ENCODE peak calls at places on chromosomes 1 and 21, in six cellular contexts. S, G, P, M, V and H are unnamed samples.

GRCh38 chr1:23449918-23450317 is 25.4 kb upstream of the TCEA3 start:
- DNase-seq in S (no peak), G (no peak), P (no peak), M (no peak), V (no peak), H (peak; percentile 23)

GRCh38 chr1:228457396-228458176 is 29.6 kb upstream of the RNF187 start:
- DNase-seq in S (peak; percentile 95), G (peak; percentile 98), P (peak; percentile 89), M (peak; percentile 94), V (peak; percentile 99), H (peak; percentile 100)

GRCh38 chr1:198669023-198669698 is 30.3 kb downstream of the PTPRC start:
- DNase-seq in S (peak; percentile 22), G (peak; percentile 23), P (peak; percentile 77), M (no peak), V (peak; percentile 37), H (peak; percentile 51)

GRCh38 chr1:35930593-35931423 is at the start of gene AGO3:
- DNase-seq in S (peak; percentile 95), G (peak; percentile 92), P (peak; percentile 60), M (peak; percentile 91), V (peak; percentile 67), H (peak; percentile 76)

GRCh38 chr1:169115891-169116585 is 9.5 kb downstream of the ATP1B1 start:
- DNase-seq in S (peak; percentile 56), G (no peak), P (peak; percentile 66), M (no peak), V (no peak), H (no peak)

GRCh38 chr1:65467536-65467935 is 47.1 kb downstream of the LEPR start:
- DNase-seq in S (no peak), G (peak; percentile 62), P (no peak), M (peak; percentile 56), V (no peak), H (no peak)

GRCh38 chr1:204326891-204327290 is 32.8 kb downstream of the PLEKHA6 start:
- DNase-seq in S (no peak), G (no peak), P (no peak), M (no peak), V (no peak), H (no peak)

GRCh38 chr1:101190441-101190840 is 46.4 kb upstream of the S1PR1 start:
- DNase-seq in S (no peak), G (no peak), P (no peak), M (no peak), V (no peak), H (no peak)

GRCh38 chr1:97906567-97907228 is 14.1 kb downstream of the DPYD start:
- DNase-seq in S (no peak), G (no peak), P (no peak), M (no peak), V (no peak), H (no peak)

GRCh38 chr1:116572079-116572478 is 1.3 kb upstream of the CD58 start:
- DNase-seq in S (no peak), G (no peak), P (no peak), M (no peak), V (no peak), H (no peak)

GRCh38 chr1:229885568-229886495 is 181.2 kb upstream of the GALNT2 start:
- DNase-seq in S (no peak), G (no peak), P (no peak), M (peak; percentile 30), V (no peak), H (no peak)

GRCh38 chr1:85109475-85109874 is 61.2 kb upstream of the MCOLN3 start:
- DNase-seq in S (peak; percentile 57), G (peak; percentile 32), P (no peak), M (no peak), V (peak; percentile 53), H (peak; percentile 28)

GRCh38 chr1:66445492-66446181 is 88.3 kb upstream of the SGIP1 start:
- DNase-seq in S (no peak), G (no peak), P (peak; percentile 68), M (no peak), V (no peak), H (no peak)

GRCh38 chr1:154157520-154158306 is 2.8 kb upstream of the NUP210L start:
- DNase-seq in S (no peak), G (peak; percentile 63), P (peak; percentile 64), M (no peak), V (no peak), H (no peak)

GRCh38 chr1:96995351-96995750 is 273.8 kb downstream of the PTBP2 start:
- DNase-seq in S (no peak), G (no peak), P (no peak), M (no peak), V (no peak), H (no peak)

GRCh38 chr1:94667716-94668282 is 126.2 kb upstream of the F3 start:
- DNase-seq in S (no peak), G (no peak), P (no peak), M (peak; percentile 17), V (no peak), H (no peak)

GRCh38 chr1:151864411-151864810 is 10.9 kb upstream of the THEM5 start:
- DNase-seq in S (no peak), G (no peak), P (no peak), M (no peak), V (no peak), H (no peak)

GRCh38 chr1:209397910-209398309 is 185.6 kb upstream of the CAMK1G start:
- DNase-seq in S (no peak), G (no peak), P (no peak), M (no peak), V (no peak), H (no peak)

GRCh38 chr1:50570064-50570463 is 146.8 kb upstream of the DMRTA2 start:
- DNase-seq in S (no peak), G (no peak), P (no peak), M (no peak), V (no peak), H (no peak)

GRCh38 chr1:162145280-162145965 is 75.9 kb downstream of the NOS1AP start:
- DNase-seq in S (no peak), G (no peak), P (no peak), M (no peak), V (no peak), H (no peak)

GRCh38 chr1:22210636-22211035 is 67.7 kb upstream of the WNT4 start:
- DNase-seq in S (no peak), G (no peak), P (no peak), M (no peak), V (no peak), H (no peak)

DNA sequence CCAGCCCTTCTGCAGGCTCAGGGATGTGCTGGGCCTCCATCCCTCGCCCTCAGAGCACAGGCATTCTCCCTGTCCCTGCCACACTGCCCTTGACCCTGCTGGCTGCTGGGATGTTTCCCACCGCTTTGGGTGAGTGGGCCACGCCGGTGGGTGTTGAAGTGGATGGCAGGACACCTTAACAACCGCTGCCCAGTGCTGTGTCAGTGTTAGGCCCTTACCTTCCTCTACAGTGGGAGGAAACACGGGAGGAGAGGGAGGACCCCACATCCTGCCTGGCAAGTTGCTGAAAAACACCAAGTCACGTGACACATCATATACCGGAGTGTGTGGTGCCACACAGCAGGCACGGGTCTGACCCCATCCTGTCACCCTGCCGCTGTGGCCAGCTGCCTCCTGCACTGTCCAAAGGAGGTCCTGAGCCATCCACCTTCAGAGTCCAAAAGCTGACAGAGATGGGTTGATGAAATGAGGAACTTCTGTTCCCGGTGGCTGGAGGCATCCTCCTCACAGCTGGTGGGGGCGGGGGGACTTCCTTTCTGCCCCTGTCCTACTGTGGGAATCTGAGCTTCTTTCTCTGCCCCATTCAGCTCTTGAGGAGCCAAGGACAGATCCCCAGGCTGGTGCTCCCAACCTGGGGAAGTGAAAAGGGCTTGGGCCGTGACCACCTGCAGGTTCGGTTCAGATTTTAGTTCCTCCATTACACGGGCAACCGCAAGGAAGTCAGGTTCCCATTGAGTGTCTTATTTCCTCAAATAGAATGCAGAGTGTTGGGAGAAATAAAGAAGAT is 3.2 kb upstream of the THEMIS2 start:
- DNase-seq in S (no peak), G (no peak), P (peak; percentile 74), M (no peak), V (no peak), H (no peak)
- TF ChIP-seq JUND in S (no peak), G (no peak), P (no peak), M (no peak), V (no peak), H (no peak)

GRCh38 chr1:100188617-100189016 is 10.6 kb upstream of the LRRC39 start:
- DNase-seq in S (peak; percentile 45), G (no peak), P (peak; percentile 31), M (no peak), V (no peak), H (no peak)

GRCh38 chr1:100184536-100184935 is 6.5 kb upstream of the LRRC39 start:
- DNase-seq in S (no peak), G (no peak), P (peak; percentile 23), M (no peak), V (no peak), H (no peak)

GRCh38 chr1:100183370-100183769 is 5.3 kb upstream of the LRRC39 start:
- DNase-seq in S (no peak), G (no peak), P (no peak), M (no peak), V (no peak), H (no peak)

DNA sequence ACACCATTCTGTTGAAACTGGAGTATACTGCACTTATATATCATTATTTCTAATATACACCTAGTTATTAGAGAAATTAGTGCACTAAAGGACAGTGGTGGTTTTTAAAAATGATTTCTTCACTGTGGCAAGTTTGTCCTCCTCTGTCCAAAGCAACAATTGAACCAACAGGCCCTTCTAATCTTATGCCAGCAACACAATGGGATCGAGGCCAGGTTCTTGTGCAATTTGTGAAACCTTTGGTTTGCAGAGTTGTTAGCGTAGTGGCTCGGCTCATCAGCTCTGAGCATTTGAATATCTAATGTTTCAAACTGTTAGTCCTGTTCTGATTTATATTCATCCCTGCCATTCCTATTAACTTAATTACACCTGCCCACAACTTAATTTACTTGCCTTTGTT is 9.9 kb upstream of the LRRC39 start:
- DNase-seq in S (no peak), G (no peak), P (no peak), M (no peak), V (no peak), H (no peak)
- TF ChIP-seq JUND in S (no peak), G (no peak), P (no peak), M (no peak), V (no peak), H (no peak)

GRCh38 chr1:231951399-231951798 is 324.8 kb downstream of the DISC1 start:
- DNase-seq in S (no peak), G (no peak), P (no peak), M (no peak), V (no peak), H (no peak)

GRCh38 chr1:231954751-231955150 is 328.2 kb downstream of the DISC1 start:
- DNase-seq in S (no peak), G (no peak), P (no peak), M (no peak), V (no peak), H (no peak)

GRCh38 chr1:231949277-231950122 is 322.9 kb downstream of the DISC1 start:
- DNase-seq in S (no peak), G (no peak), P (no peak), M (peak; percentile 56), V (no peak), H (no peak)

GRCh38 chr1:231950732-231951131 is 324.1 kb downstream of the DISC1 start:
- DNase-seq in S (no peak), G (no peak), P (no peak), M (no peak), V (no peak), H (no peak)
- TF ChIP-seq JUND in S (no peak), G (no peak), P (no peak), M (no peak), V (no peak), H (no peak)

DNA sequence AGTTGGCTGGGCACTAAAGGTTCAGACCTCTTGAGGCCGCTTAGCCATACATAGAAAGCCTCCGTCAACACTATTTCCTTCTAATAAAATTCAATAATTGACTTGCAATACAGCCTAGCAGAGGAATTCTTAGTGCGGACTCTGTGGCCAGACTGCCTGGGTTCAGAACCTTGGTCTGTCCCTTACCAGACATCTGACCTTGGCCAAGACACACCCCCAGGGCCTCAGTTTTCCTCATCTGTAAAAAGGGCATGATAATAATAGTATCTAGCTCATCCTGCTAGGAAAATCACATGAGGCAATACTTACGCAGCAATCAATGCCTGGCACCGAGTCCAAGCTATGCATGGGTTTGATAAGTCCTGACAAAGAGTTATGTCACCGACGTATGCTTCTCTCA is 148.2 kb upstream of the SOD1 start:
- DNase-seq in S (no peak), G (no peak), P (no peak), M (no peak), V (no peak), H (no peak)
- TF ChIP-seq JUND in S (no peak), G (no peak), P (no peak), M (no peak), V (no peak), H (no peak)